ENCODE peak calls at places on chromosomes 3 and 15, in seven cellular contexts. D is NB4, Z is dermis microvascular lymphatic vessel endothelial cell, E is M059J, Y is GM03348, I is esophagus squamous epithelium, T is AG08395. A is an unnamed sample.

GRCh38 chr3:196179380-196180308 is 31.6 kb downstream of the ZDHHC19 start:
- DNase-seq in D (peak), Z (peak), E (peak), Y (peak), I (no peak), T (peak), A (peak)

GRCh38 chr3:172181936-172182708 is 142.7 kb downstream of the FNDC3B start:
- DNase-seq in D (peak), Z (peak), E (peak), Y (peak), I (no peak), T (peak), A (peak)

GRCh38 chr3:141532609-141533008 is 45.8 kb downstream of the RASA2 start:
- DNase-seq in D (no peak), Z (no peak), E (no peak), Y (no peak), I (no peak), T (no peak), A (no peak)

GRCh38 chr15:57862761-57863160 is 156.2 kb downstream of the POLR2M start:
- DNase-seq in D (no peak), Z (no peak), E (no peak), Y (no peak), I (no peak), T (no peak), A (no peak)

GRCh38 chr3:176174060-176174459 is 1023.2 kb downstream of the TBL1XR1 start:
- DNase-seq in D (no peak), Z (no peak), E (no peak), Y (no peak), I (no peak), T (no peak), A (no peak)

GRCh38 chr3:151985787-151986430 is 112.5 kb downstream of the SUCNR1 start:
- DNase-seq in D (no peak), Z (no peak), E (no peak), Y (no peak), I (no peak), T (no peak), A (no peak)

GRCh38 chr3:188671941-188672340 is 499.8 kb upstream of the TPRG1 start:
- DNase-seq in D (no peak), Z (no peak), E (no peak), Y (no peak), I (no peak), T (no peak), A (no peak)

GRCh38 chr3:113117511-113118302 is 93.7 kb upstream of the BOC start:
- DNase-seq in D (no peak), Z (no peak), E (peak), Y (peak), I (no peak), T (peak), A (no peak)

GRCh38 chr15:28086175-28086703 is 12.9 kb downstream of the OCA2 start:
- DNase-seq in D (peak), Z (peak), E (peak), Y (peak), I (no peak), T (peak), A (peak)

GRCh38 chr15:74420193-74420905 is 13.4 kb downstream of the SEMA7A start:
- DNase-seq in D (no peak), Z (no peak), E (peak), Y (no peak), I (no peak), T (no peak), A (peak)

GRCh38 chr3:192408007-192408655 is 319.2 kb downstream of the FGF12 start:
- DNase-seq in D (no peak), Z (peak), E (peak), Y (peak), I (no peak), T (no peak), A (no peak)

GRCh38 chr15:78536134-78536533 is 4.1 kb upstream of the PSMA4 start:
- DNase-seq in D (no peak), Z (no peak), E (peak), Y (no peak), I (no peak), T (no peak), A (no peak)

GRCh38 chr15:50876989-50877360 is 31.5 kb upstream of the AP4E1 start:
- DNase-seq in D (peak), Z (peak), E (peak), Y (peak), I (no peak), T (peak), A (peak)

GRCh38 chr3:124837730-124838186 is 49.4 kb downstream of the ITGB5 start:
- DNase-seq in D (no peak), Z (peak), E (peak), Y (peak), I (no peak), T (peak), A (peak)

GRCh38 chr3:187896664-187897063 is 151.4 kb upstream of the BCL6 start:
- DNase-seq in D (no peak), Z (no peak), E (no peak), Y (no peak), I (no peak), T (no peak), A (no peak)

GRCh38 chr3:8621872-8622271 is 22.7 kb downstream of the SSUH2 start:
- DNase-seq in D (no peak), Z (no peak), E (peak), Y (peak), I (no peak), T (peak), A (peak)

GRCh38 chr3:54670269-54671000 is 257.4 kb downstream of the LRTM1 start:
- DNase-seq in D (no peak), Z (no peak), E (no peak), Y (no peak), I (no peak), T (no peak), A (peak)

GRCh38 chr3:151345854-151346253 is 16.5 kb upstream of the P2RY13 start:
- DNase-seq in D (no peak), Z (no peak), E (peak), Y (peak), I (no peak), T (peak), A (peak)

GRCh38 chr3:50433954-50434353 is 69.5 kb downstream of the CACNA2D2 start:
- DNase-seq in D (no peak), Z (no peak), E (no peak), Y (no peak), I (no peak), T (no peak), A (no peak)

GRCh38 chr15:74461847-74462511 is 1.0 kb upstream of the UBL7 start:
- DNase-seq in D (no peak), Z (no peak), E (peak), Y (peak), I (no peak), T (no peak), A (peak)

GRCh38 chr15:67177750-67178149 is 76.7 kb downstream of the AAGAB start:
- DNase-seq in D (peak), Z (no peak), E (peak), Y (peak), I (no peak), T (peak), A (no peak)

GRCh38 chr3:77541203-77541922 is 501.5 kb downstream of the ROBO2 start:
- DNase-seq in D (no peak), Z (no peak), E (no peak), Y (no peak), I (no peak), T (no peak), A (no peak)

GRCh38 chr3:27219127-27219860 is 149.9 kb downstream of the NEK10 start:
- DNase-seq in D (no peak), Z (no peak), E (peak), Y (peak), I (no peak), T (no peak), A (peak)

GRCh38 chr3:126827121-126827520 is 123.1 kb downstream of the CHCHD6 start:
- DNase-seq in D (no peak), Z (no peak), E (no peak), Y (peak), I (no peak), T (peak), A (no peak)

GRCh38 chr3:78507196-78507984 is 1260.4 kb downstream of the ROBO1 start:
- DNase-seq in D (no peak), Z (no peak), E (peak), Y (no peak), I (no peak), T (no peak), A (peak)

GRCh38 chr3:66450389-66451022 is 50.3 kb downstream of the LRIG1 start:
- DNase-seq in D (no peak), Z (peak), E (peak), Y (peak), I (no peak), T (peak), A (peak)

GRCh38 chr15:55789066-55789660 is 46.2 kb upstream of the PRTG start:
- DNase-seq in D (peak), Z (peak), E (no peak), Y (no peak), I (no peak), T (no peak), A (no peak)

GRCh38 chr3:24683511-24684384 is 189.1 kb upstream of the THRB start:
- DNase-seq in D (peak), Z (peak), E (peak), Y (peak), I (no peak), T (peak), A (peak)

GRCh38 chr15:93748710-93749109 is 482.7 kb upstream of the MCTP2 start:
- DNase-seq in D (no peak), Z (no peak), E (no peak), Y (no peak), I (no peak), T (no peak), A (no peak)

GRCh38 chr3:58222161-58222724 is 11.5 kb upstream of the DNASE1L3 start:
- DNase-seq in D (no peak), Z (peak), E (peak), Y (no peak), I (no peak), T (no peak), A (peak)

GRCh38 chr3:148708409-148708808 is 10.7 kb downstream of the AGTR1 start:
- DNase-seq in D (no peak), Z (no peak), E (peak), Y (no peak), I (no peak), T (no peak), A (no peak)

GRCh38 chr3:71581451-71581980 is 2.0 kb downstream of the FOXP1 start:
- DNase-seq in D (peak), Z (peak), E (peak), Y (peak), I (no peak), T (no peak), A (no peak)